ENCODE peak calls at places on chromosomes 12 and 14, in six cellular contexts. One of them, this sample, is unnamed.

GRCh38 chr12:54352891-54353874 is 11.1 kb downstream of the GPR84 start:
- DNase-seq in HepG2: no peak
- DNase-seq in K562: peak
- DNase-seq in HCT116: no peak
- DNase-seq in H1: peak
- DNase-seq in GM12878: no peak
- DNase-seq in this sample: no peak

GRCh38 chr12:131390408-131391100 is 320.3 kb upstream of the SFSWAP start:
- DNase-seq in HepG2: no peak
- DNase-seq in K562: peak
- DNase-seq in HCT116: peak
- DNase-seq in H1: peak
- DNase-seq in GM12878: no peak
- DNase-seq in this sample: peak

GRCh38 chr12:72790273-72790672 is 518.1 kb downstream of the TRHDE start:
- DNase-seq in HepG2: no peak
- DNase-seq in K562: no peak
- DNase-seq in HCT116: no peak
- DNase-seq in H1: no peak
- DNase-seq in GM12878: no peak
- DNase-seq in this sample: no peak

GRCh38 chr14:65958664-65959562 is 527.3 kb upstream of the CCDC196 start:
- DNase-seq in HepG2: peak
- DNase-seq in K562: peak
- DNase-seq in HCT116: peak
- DNase-seq in H1: peak
- DNase-seq in GM12878: no peak
- DNase-seq in this sample: peak

GRCh38 chr14:39265741-39266588 is 32.2 kb downstream of the MIA2 start:
- DNase-seq in HepG2: no peak
- DNase-seq in K562: peak
- DNase-seq in HCT116: peak
- DNase-seq in H1: no peak
- DNase-seq in GM12878: no peak
- DNase-seq in this sample: no peak

GRCh38 chr12:6333566-6333965 is 8.3 kb downstream of the TNFRSF1A start:
- DNase-seq in HepG2: no peak
- DNase-seq in K562: no peak
- DNase-seq in HCT116: no peak
- DNase-seq in H1: no peak
- DNase-seq in GM12878: no peak
- DNase-seq in this sample: no peak

GRCh38 chr12:103632554-103633216 is 45.6 kb downstream of the STAB2 start:
- DNase-seq in HepG2: peak
- DNase-seq in K562: peak
- DNase-seq in HCT116: peak
- DNase-seq in H1: peak
- DNase-seq in GM12878: peak
- DNase-seq in this sample: peak

GRCh38 chr12:16939871-16940306 is 333.9 kb upstream of the LMO3 start:
- DNase-seq in HepG2: peak
- DNase-seq in K562: peak
- DNase-seq in HCT116: peak
- DNase-seq in H1: peak
- DNase-seq in GM12878: peak
- DNase-seq in this sample: peak

GRCh38 chr12:40829738-40830144 is 137.5 kb downstream of the CNTN1 start:
- DNase-seq in HepG2: no peak
- DNase-seq in K562: no peak
- DNase-seq in HCT116: peak
- DNase-seq in H1: no peak
- DNase-seq in GM12878: no peak
- DNase-seq in this sample: no peak

GRCh38 chr14:90555126-90556049 is 158.6 kb downstream of the CALM1 start:
- DNase-seq in HepG2: no peak
- DNase-seq in K562: no peak
- DNase-seq in HCT116: no peak
- DNase-seq in H1: no peak
- DNase-seq in GM12878: no peak
- DNase-seq in this sample: no peak

GRCh38 chr14:101086926-101087325 is 183.4 kb upstream of the RTL1 start:
- DNase-seq in HepG2: no peak
- DNase-seq in K562: no peak
- DNase-seq in HCT116: no peak
- DNase-seq in H1: no peak
- DNase-seq in GM12878: no peak
- DNase-seq in this sample: no peak

GRCh38 chr12:126668961-126669360 is 1598.0 kb upstream of the TMEM132C start:
- DNase-seq in HepG2: no peak
- DNase-seq in K562: no peak
- DNase-seq in HCT116: no peak
- DNase-seq in H1: no peak
- DNase-seq in GM12878: no peak
- DNase-seq in this sample: no peak

GRCh38 chr14:95024380-95024779 is 132.9 kb downstream of the DICER1 start:
- DNase-seq in HepG2: no peak
- DNase-seq in K562: no peak
- DNase-seq in HCT116: no peak
- DNase-seq in H1: no peak
- DNase-seq in GM12878: no peak
- DNase-seq in this sample: no peak

GRCh38 chr14:104085032-104085888 is at the start of gene ASPG:
- DNase-seq in HepG2: no peak
- DNase-seq in K562: peak
- DNase-seq in HCT116: no peak
- DNase-seq in H1: peak
- DNase-seq in GM12878: no peak
- DNase-seq in this sample: no peak

GRCh38 chr12:26520869-26521268 is 312.1 kb downstream of the ITPR2 start:
- DNase-seq in HepG2: no peak
- DNase-seq in K562: no peak
- DNase-seq in HCT116: no peak
- DNase-seq in H1: no peak
- DNase-seq in GM12878: no peak
- DNase-seq in this sample: no peak

GRCh38 chr14:35196571-35196970 is 74.2 kb downstream of the PRORP start:
- DNase-seq in HepG2: no peak
- DNase-seq in K562: no peak
- DNase-seq in HCT116: no peak
- DNase-seq in H1: no peak
- DNase-seq in GM12878: no peak
- DNase-seq in this sample: no peak

GRCh38 chr12:132084681-132085635 is 59.2 kb downstream of the DDX51 start:
- DNase-seq in HepG2: peak
- DNase-seq in K562: peak
- DNase-seq in HCT116: no peak
- DNase-seq in H1: peak
- DNase-seq in GM12878: no peak
- DNase-seq in this sample: no peak

GRCh38 chr14:88421286-88421685 is 35.8 kb downstream of the SPATA7 start:
- DNase-seq in HepG2: no peak
- DNase-seq in K562: no peak
- DNase-seq in HCT116: no peak
- DNase-seq in H1: no peak
- DNase-seq in GM12878: no peak
- DNase-seq in this sample: no peak

GRCh38 chr12:30754383-30754749 is 385 bp downstream of the CAPRIN2 start:
- DNase-seq in HepG2: no peak
- DNase-seq in K562: no peak
- DNase-seq in HCT116: no peak
- DNase-seq in H1: no peak
- DNase-seq in GM12878: no peak
- DNase-seq in this sample: no peak

GRCh38 chr12:124565071-124565491 is 2.3 kb downstream of the NCOR2 start:
- DNase-seq in HepG2: no peak
- DNase-seq in K562: no peak
- DNase-seq in HCT116: no peak
- DNase-seq in H1: peak
- DNase-seq in GM12878: no peak
- DNase-seq in this sample: no peak

GRCh38 chr12:49261726-49262125 is 3.2 kb upstream of the TUBA1C start:
- DNase-seq in HepG2: no peak
- DNase-seq in K562: no peak
- DNase-seq in HCT116: no peak
- DNase-seq in H1: no peak
- DNase-seq in GM12878: no peak
- DNase-seq in this sample: no peak

GRCh38 chr14:39266589-39266870 is 32.8 kb downstream of the MIA2 start:
- DNase-seq in HepG2: peak
- DNase-seq in K562: no peak
- DNase-seq in HCT116: no peak
- DNase-seq in H1: peak
- DNase-seq in GM12878: no peak
- DNase-seq in this sample: no peak

GRCh38 chr14:59333668-59334067 is 131.5 kb downstream of the GPR135 start:
- DNase-seq in HepG2: peak
- DNase-seq in K562: no peak
- DNase-seq in HCT116: no peak
- DNase-seq in H1: no peak
- DNase-seq in GM12878: no peak
- DNase-seq in this sample: no peak

GRCh38 chr12:11822071-11822818 is 172.8 kb downstream of the ETV6 start:
- DNase-seq in HepG2: no peak
- DNase-seq in K562: no peak
- DNase-seq in HCT116: no peak
- DNase-seq in H1: no peak
- DNase-seq in GM12878: peak
- DNase-seq in this sample: no peak

GRCh38 chr12:53995311-53996187 is 4.4 kb upstream of the HOXC9 start:
- DNase-seq in HepG2: no peak
- DNase-seq in K562: peak
- DNase-seq in HCT116: no peak
- DNase-seq in H1: peak
- DNase-seq in GM12878: no peak
- DNase-seq in this sample: no peak

GRCh38 chr14:53152627-53152908 is 555 bp downstream of the DDHD1 start:
- DNase-seq in HepG2: no peak
- DNase-seq in K562: no peak
- DNase-seq in HCT116: no peak
- DNase-seq in H1: no peak
- DNase-seq in GM12878: no peak
- DNase-seq in this sample: peak
- TF ChIP-seq ZNF274 in HepG2: no peak
- TF ChIP-seq ZNF274 in K562: no peak
- TF ChIP-seq ZNF274 in HCT116: no peak
- TF ChIP-seq ZNF274 in H1: no peak
- TF ChIP-seq ZNF274 in GM12878: no peak
- TF ChIP-seq ZNF274 in this sample: no peak

GRCh38 chr12:56202838-56203237 is 13.6 kb upstream of the SMARCC2 start:
- DNase-seq in HepG2: no peak
- DNase-seq in K562: no peak
- DNase-seq in HCT116: no peak
- DNase-seq in H1: no peak
- DNase-seq in GM12878: no peak
- DNase-seq in this sample: no peak

GRCh38 chr12:56208014-56208413 is 13.7 kb downstream of the RNF41 start:
- DNase-seq in HepG2: no peak
- DNase-seq in K562: no peak
- DNase-seq in HCT116: no peak
- DNase-seq in H1: no peak
- DNase-seq in GM12878: no peak
- DNase-seq in this sample: no peak

GRCh38 chr12:56205445-56205844 is 16.2 kb upstream of the SMARCC2 start:
- DNase-seq in HepG2: no peak
- DNase-seq in K562: no peak
- DNase-seq in HCT116: no peak
- DNase-seq in H1: no peak
- DNase-seq in GM12878: no peak
- DNase-seq in this sample: no peak

GRCh38 chr12:56204275-56204674 is 15.0 kb upstream of the SMARCC2 start:
- DNase-seq in HepG2: no peak
- DNase-seq in K562: no peak
- DNase-seq in HCT116: no peak
- DNase-seq in H1: no peak
- DNase-seq in GM12878: no peak
- DNase-seq in this sample: no peak

DNA sequence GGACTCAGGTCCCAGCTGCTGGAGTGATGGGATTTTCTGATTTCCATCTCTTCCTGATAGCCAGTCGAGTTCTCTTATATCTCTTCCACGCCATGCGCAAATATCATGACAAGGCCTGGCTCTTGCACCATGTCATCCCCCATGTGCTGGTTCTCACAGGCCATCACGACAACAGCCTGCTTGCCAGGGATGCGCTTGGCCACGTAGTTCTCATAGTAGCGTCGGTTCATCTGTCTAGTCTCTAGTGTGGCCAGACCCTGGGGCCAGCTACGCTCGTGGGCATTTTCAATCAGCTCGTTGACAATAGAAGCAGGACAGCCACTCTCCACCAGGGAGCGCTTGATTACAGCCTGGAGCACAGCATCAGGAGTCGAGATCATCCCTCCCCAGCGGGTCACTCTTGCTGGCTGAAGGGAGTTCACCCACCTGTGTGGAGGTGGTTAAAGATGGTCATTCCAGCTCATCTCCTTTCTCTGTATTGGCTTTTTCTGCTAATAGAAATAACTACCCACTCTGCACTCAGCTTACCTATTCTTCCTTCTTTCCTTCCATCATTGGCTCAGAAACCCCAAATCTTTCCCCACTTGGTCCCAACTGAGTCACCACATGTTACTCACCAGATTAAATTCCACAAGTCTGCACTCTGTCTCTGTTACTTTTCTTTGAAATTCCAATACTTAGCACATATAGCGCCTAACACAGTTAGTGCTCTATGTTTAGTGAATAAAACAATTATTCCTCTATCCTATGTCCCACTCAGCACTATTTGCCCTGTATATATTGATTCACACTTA is 15.2 kb downstream of the RNF41 start:
- DNase-seq in HepG2: peak
- DNase-seq in K562: peak
- DNase-seq in HCT116: no peak
- DNase-seq in H1: peak
- DNase-seq in GM12878: no peak
- DNase-seq in this sample: no peak
- TF ChIP-seq ZNF274 in HepG2: no peak
- TF ChIP-seq ZNF274 in K562: no peak
- TF ChIP-seq ZNF274 in HCT116: no peak
- TF ChIP-seq ZNF274 in H1: no peak
- TF ChIP-seq ZNF274 in GM12878: no peak
- TF ChIP-seq ZNF274 in this sample: no peak

DNA sequence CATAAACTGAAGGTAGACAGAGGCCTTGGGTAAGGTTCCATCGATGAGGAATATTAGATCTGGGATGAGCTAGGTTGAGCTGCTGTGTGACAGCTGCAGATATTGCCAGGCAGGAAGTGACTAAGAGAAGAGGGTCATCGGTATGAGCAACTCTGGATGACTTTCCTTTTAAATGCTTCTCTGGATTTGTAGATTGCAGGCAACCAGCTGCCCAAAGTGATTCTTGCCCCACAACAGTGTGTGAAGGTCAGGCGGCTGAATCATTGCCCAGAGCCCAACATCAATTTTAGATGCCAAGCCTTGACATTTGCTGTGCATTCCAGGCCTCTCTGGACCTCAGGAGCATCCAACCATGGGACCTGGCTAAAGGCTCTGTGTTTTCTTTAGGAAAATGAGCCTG is 255.9 kb downstream of the DPF3 start:
- DNase-seq in HepG2: no peak
- DNase-seq in K562: no peak
- DNase-seq in HCT116: no peak
- DNase-seq in H1: no peak
- DNase-seq in GM12878: no peak
- DNase-seq in this sample: no peak
- TF ChIP-seq ZNF274 in HepG2: no peak
- TF ChIP-seq ZNF274 in K562: no peak
- TF ChIP-seq ZNF274 in HCT116: no peak
- TF ChIP-seq ZNF274 in H1: no peak
- TF ChIP-seq ZNF274 in GM12878: no peak
- TF ChIP-seq ZNF274 in this sample: no peak

GRCh38 chr12:90295858-90296257 is 587.2 kb upstream of the ATP2B1 start:
- DNase-seq in HepG2: no peak
- DNase-seq in K562: no peak
- DNase-seq in HCT116: no peak
- DNase-seq in H1: no peak
- DNase-seq in GM12878: no peak
- DNase-seq in this sample: no peak
- TF ChIP-seq ZNF274 in HepG2: no peak
- TF ChIP-seq ZNF274 in K562: no peak
- TF ChIP-seq ZNF274 in HCT116: no peak
- TF ChIP-seq ZNF274 in H1: no peak
- TF ChIP-seq ZNF274 in GM12878: no peak
- TF ChIP-seq ZNF274 in this sample: no peak

This sample was measured in NT2/D1.